ENCODE peak calls at places on chromosome 2, in five cellular contexts. One of them, this sample, is unnamed.

GRCh38 chr2:179622635-179623034 is 238.8 kb downstream of the ZNF385B start:
- DNase-seq in amniotic stem cell: no peak
- DNase-seq in Ammon's horn: no peak
- DNase-seq in activated T-helper 1 cell treated with anti-CD3 and anti-CD28 coated beads, Interleukin-2, amount 50 U/mL, for 16 hours: no peak
- DNase-seq in T follicular helper cell: no peak
- DNase-seq in this sample: no peak

GRCh38 chr2:118386636-118387302 is 298.5 kb downstream of the INSIG2 start:
- DNase-seq in activated T-helper 1 cell treated with anti-CD3 and anti-CD28 coated beads, Interleukin-2, amount 50 U/mL, for 16 hours: no peak
- DNase-seq in T follicular helper cell: no peak
- DNase-seq in Ammon's horn: no peak
- DNase-seq in amniotic stem cell: no peak
- DNase-seq in this sample: no peak

GRCh38 chr2:200212862-200213425 is 93.5 kb upstream of the SPATS2L start:
- DNase-seq in amniotic stem cell: no peak
- DNase-seq in Ammon's horn: no peak
- DNase-seq in T follicular helper cell: no peak
- DNase-seq in activated T-helper 1 cell treated with anti-CD3 and anti-CD28 coated beads, Interleukin-2, amount 50 U/mL, for 16 hours: no peak
- DNase-seq in this sample: no peak

GRCh38 chr2:222731183-222731582 is 59.7 kb downstream of the MOGAT1 start:
- DNase-seq in Ammon's horn: no peak
- DNase-seq in amniotic stem cell: no peak
- DNase-seq in T follicular helper cell: no peak
- DNase-seq in activated T-helper 1 cell treated with anti-CD3 and anti-CD28 coated beads, Interleukin-2, amount 50 U/mL, for 16 hours: no peak
- DNase-seq in this sample: no peak

GRCh38 chr2:182366625-182367024 is 60.2 kb downstream of the PDE1A start:
- DNase-seq in amniotic stem cell: no peak
- DNase-seq in Ammon's horn: peak
- DNase-seq in T follicular helper cell: no peak
- DNase-seq in activated T-helper 1 cell treated with anti-CD3 and anti-CD28 coated beads, Interleukin-2, amount 50 U/mL, for 16 hours: no peak
- DNase-seq in this sample: no peak

GRCh38 chr2:173291412-173291811 is 63.3 kb upstream of the CDCA7 start:
- DNase-seq in activated T-helper 1 cell treated with anti-CD3 and anti-CD28 coated beads, Interleukin-2, amount 50 U/mL, for 16 hours: no peak
- DNase-seq in amniotic stem cell: no peak
- DNase-seq in Ammon's horn: no peak
- DNase-seq in T follicular helper cell: no peak
- DNase-seq in this sample: no peak

GRCh38 chr2:55048514-55048924 is 1.7 kb downstream of the RTN4 start:
- DNase-seq in T follicular helper cell: no peak
- DNase-seq in activated T-helper 1 cell treated with anti-CD3 and anti-CD28 coated beads, Interleukin-2, amount 50 U/mL, for 16 hours: no peak
- DNase-seq in amniotic stem cell: peak
- DNase-seq in Ammon's horn: peak
- DNase-seq in this sample: peak

GRCh38 chr2:105488198-105488757 is 89.4 kb upstream of the FHL2 start:
- DNase-seq in amniotic stem cell: no peak
- DNase-seq in T follicular helper cell: no peak
- DNase-seq in activated T-helper 1 cell treated with anti-CD3 and anti-CD28 coated beads, Interleukin-2, amount 50 U/mL, for 16 hours: no peak
- DNase-seq in Ammon's horn: no peak
- DNase-seq in this sample: no peak

GRCh38 chr2:10284108-10284870 is 18.4 kb upstream of the HPCAL1 start:
- DNase-seq in activated T-helper 1 cell treated with anti-CD3 and anti-CD28 coated beads, Interleukin-2, amount 50 U/mL, for 16 hours: no peak
- DNase-seq in T follicular helper cell: no peak
- DNase-seq in amniotic stem cell: no peak
- DNase-seq in Ammon's horn: peak
- DNase-seq in this sample: no peak

GRCh38 chr2:153077311-153077710 is 358.9 kb downstream of the ARL6IP6 start:
- DNase-seq in amniotic stem cell: no peak
- DNase-seq in activated T-helper 1 cell treated with anti-CD3 and anti-CD28 coated beads, Interleukin-2, amount 50 U/mL, for 16 hours: no peak
- DNase-seq in Ammon's horn: no peak
- DNase-seq in T follicular helper cell: no peak
- DNase-seq in this sample: peak